ENCODE peak calls at places on chromosomes 16 and 17, in four cellular contexts. J, B, N and G are unnamed samples.

GRCh38 chr16:68575082-68575481 is 36.0 kb downstream of the ZFP90 start:
- DNase-seq in B (no peak), N (no peak), J (no peak), G (no peak)

GRCh38 chr17:50057521-50057991 is 1.6 kb downstream of the ITGA3 start:
- DNase-seq in J (no peak), N (no peak), B (no peak), G (no peak)

GRCh38 chr16:370980-371728 is 816 bp upstream of the MRPL28 start:
- DNase-seq in J (peak), B (no peak), N (no peak), G (no peak)

GRCh38 chr17:8046929-8047768 is 8.3 kb downstream of the ALOX15B start:
- DNase-seq in J (no peak), B (no peak), N (no peak), G (no peak)

GRCh38 chr17:8629371-8630226 is 926 bp downstream of the MYH10 start:
- DNase-seq in N (no peak), B (peak), J (peak), G (no peak)

GRCh38 chr16:89972244-89973234 is 24.0 kb downstream of the DEF8 start:
- DNase-seq in J (peak), N (no peak), B (peak), G (peak)

GRCh38 chr16:52869243-52869642 is 183.5 kb downstream of the CHD9NB start:
- DNase-seq in J (no peak), B (no peak), N (no peak), G (peak)

GRCh38 chr16:84647830-84648594 is at the start of gene KLHL36:
- DNase-seq in B (peak), J (peak), N (no peak), G (no peak)

GRCh38 chr16:1823821-1824220 is 2.8 kb downstream of the HAGH start:
- DNase-seq in B (peak), J (peak), N (no peak), G (peak)

GRCh38 chr17:1005361-1005946 is 8.5 kb downstream of the TIMM22 start:
- DNase-seq in B (no peak), N (no peak), J (no peak), G (no peak)

GRCh38 chr16:610513-611381 is 20.0 kb upstream of the WFIKKN1 start:
- DNase-seq in B (peak), N (no peak), J (peak), G (peak)

DNA sequence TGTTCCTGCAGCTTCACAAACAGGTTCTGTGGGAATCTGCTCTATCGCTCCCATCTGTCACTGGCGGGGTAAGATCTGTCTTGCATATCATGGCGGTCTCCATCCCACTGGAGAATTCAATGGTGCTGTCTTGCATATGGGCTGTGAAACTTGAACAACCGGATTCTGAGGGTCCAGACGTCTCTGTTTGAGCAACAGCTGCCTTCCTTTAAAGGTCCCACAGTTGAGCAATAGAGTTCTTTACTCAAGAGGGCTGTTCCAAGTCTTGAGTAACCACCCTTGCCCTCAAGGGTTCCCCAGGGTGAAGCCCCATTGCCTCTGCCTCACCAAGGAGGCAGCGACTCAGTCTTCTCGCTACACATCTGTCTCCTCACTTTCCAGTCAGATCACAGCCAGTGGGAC is 50.8 kb downstream of the ZFHX3 start:
- DNase-seq in J (no peak), N (no peak), B (no peak), G (no peak)
- TF ChIP-seq BRCA1 in J (no peak), N (no peak), B (no peak), G (no peak)

DNA sequence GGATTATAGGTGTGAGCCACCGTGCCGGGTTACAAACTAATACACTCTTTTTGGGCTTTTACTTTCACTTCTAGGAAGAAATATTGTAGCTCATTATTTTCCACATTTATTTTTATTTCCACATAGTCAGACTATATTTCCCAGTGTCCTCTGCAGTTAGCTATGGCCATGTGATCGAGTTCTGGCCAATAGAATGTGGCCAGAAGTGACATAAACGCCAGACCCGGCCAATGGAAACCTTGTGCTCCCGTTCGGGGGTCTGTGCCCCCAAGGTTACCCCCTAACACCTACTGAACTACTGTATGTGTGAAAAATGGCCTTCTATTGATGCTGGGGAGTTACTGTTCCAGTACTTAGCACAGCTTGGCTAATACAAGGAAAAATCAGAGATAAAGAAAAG is 13.2 kb upstream of the RPTOR start:
- DNase-seq in B (peak), J (no peak), N (no peak), G (no peak)
- TF ChIP-seq BRCA1 in B (no peak), J (no peak), N (no peak), G (no peak)

GRCh38 chr16:62903961-62904502 is 867.8 kb upstream of the CDH8 start:
- DNase-seq in B (no peak), N (no peak), J (no peak), G (no peak)
- TF ChIP-seq BRCA1 in B (no peak), N (no peak), J (no peak), G (no peak)

GRCh38 chr16:80802129-80802528 is 2.3 kb downstream of the CDYL2 start:
- DNase-seq in B (no peak), J (no peak), N (no peak), G (no peak)

GRCh38 chr16:80804451-80805383 is at the start of gene CDYL2:
- DNase-seq in J (peak), N (no peak), B (peak), G (no peak)

GRCh38 chr16:80804061-80804450 is 342 bp downstream of the CDYL2 start:
- DNase-seq in J (peak), B (peak), N (no peak), G (peak)

GRCh38 chr16:80802902-80803301 is 1.5 kb downstream of the CDYL2 start:
- DNase-seq in B (no peak), N (no peak), J (no peak), G (no peak)

DNA sequence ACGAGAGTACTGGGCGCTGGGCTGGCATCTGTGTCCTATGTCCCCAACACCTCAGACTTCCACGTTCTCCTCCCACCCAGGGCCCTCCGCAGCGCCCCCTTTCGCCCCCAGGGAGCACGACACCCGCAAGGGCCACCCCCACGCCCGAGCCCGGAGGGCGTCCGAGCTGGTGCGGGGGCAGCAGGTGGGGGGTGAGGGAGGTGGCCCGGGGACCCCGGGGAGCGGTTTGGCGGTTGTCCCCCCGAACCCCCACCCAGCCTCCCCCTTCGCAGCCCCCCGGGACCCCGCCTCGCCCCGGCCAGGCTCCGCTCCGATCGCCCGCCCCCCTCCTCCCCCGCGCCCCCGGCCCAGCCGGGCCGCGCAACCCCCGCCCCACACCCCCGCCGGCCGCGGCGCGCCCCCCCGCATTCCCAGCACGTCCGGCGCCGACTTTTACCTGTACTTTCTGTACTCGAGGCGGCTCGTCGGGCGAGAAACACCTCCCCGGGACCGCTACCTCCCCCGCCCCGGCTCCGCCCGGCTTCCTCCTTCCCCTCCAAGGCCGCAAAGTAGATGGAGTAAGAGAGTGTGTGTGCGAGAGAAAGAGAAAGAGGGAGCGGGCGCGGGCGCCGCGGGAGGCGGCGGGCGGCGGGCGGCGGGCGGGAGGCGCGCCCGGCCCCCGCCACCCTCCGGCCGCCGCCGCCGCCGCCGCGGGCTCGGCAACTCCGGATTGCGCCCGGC is 897 bp downstream of the CDYL2 start:
- DNase-seq in J (peak), N (no peak), B (peak), G (no peak)
- TF ChIP-seq BRCA1 in J (no peak), N (no peak), B (no peak), G (no peak)

GRCh38 chr16:48498761-48499600 is 111.0 kb downstream of the N4BP1 start:
- DNase-seq in J (no peak), B (no peak), N (no peak), G (peak)
- TF ChIP-seq BRCA1 in J (no peak), B (no peak), N (no peak), G (no peak)

GRCh38 chr16:48330133-48330846 is 54.9 kb downstream of the SIAH1 start:
- DNase-seq in B (no peak), N (no peak), J (no peak), G (no peak)
- TF ChIP-seq BRCA1 in B (no peak), N (no peak), J (no peak), G (no peak)